ENCODE peak calls at places on chromosomes 11 and 22, in nine cellular contexts. B is PC-3, Y is thoracic aorta, A is endothelial cell of umbilical vein, R is endodermal cell, W is PC-9, E is tibial nerve, K is fibroblast of lung, P is H9. N is an unnamed sample. For H3K4me1, the result is how much of the 10 kb centered on the place peaks cover.

GRCh38 chr11:104093426-104094280 is 57.2 kb downstream of the DDI1 start:
- DNase-seq in E (no peak), Y (no peak), A (no peak), B (no peak), W (no peak), K (no peak), R (no peak), P (no peak), N (no peak)

GRCh38 chr11:116170526-116171120 is 602.2 kb downstream of the BUD13 start:
- DNase-seq in R (peak), E (no peak), P (peak), K (no peak), B (no peak), A (no peak), W (no peak), Y (no peak), N (no peak)

GRCh38 chr22:42635531-42635930 is 4.9 kb downstream of the ATP5MGL start:
- DNase-seq in P (no peak), K (peak), B (peak), A (peak), W (peak), R (no peak), E (peak), Y (peak), N (peak)

GRCh38 chr11:104581246-104581980 is 316.8 kb downstream of the CASP12 start:
- DNase-seq in R (no peak), K (peak), P (no peak), A (no peak), B (peak), W (no peak), Y (no peak), E (no peak), N (no peak)

GRCh38 chr11:355581-356458 is 13.5 kb upstream of the B4GALNT4 start:
- DNase-seq in A (peak), K (peak), Y (peak), B (peak), R (peak), W (peak), P (peak), E (peak), N (peak)

GRCh38 chr11:108654994-108655631 is 9.8 kb upstream of the DDX10 start:
- DNase-seq in Y (no peak), P (no peak), E (no peak), W (peak), B (peak), K (peak), A (peak), R (peak), N (no peak)

GRCh38 chr11:116864531-116864930 is 27.1 kb upstream of the APOA1 start:
- DNase-seq in W (no peak), E (no peak), Y (no peak), P (no peak), A (no peak), R (no peak), K (no peak), B (no peak), N (no peak)

GRCh38 chr11:64406221-64406946 is 47.4 kb downstream of the RPS6KA4 start:
- DNase-seq in W (peak), B (no peak), E (no peak), R (no peak), K (peak), P (no peak), A (no peak), Y (no peak), N (no peak)

GRCh38 chr11:2447951-2448650 is 3.3 kb downstream of the KCNQ1 start:
- DNase-seq in P (no peak), W (no peak), E (no peak), B (no peak), A (no peak), Y (no peak), R (no peak), K (no peak), N (no peak)

GRCh38 chr11:73795925-73796632 is 8.4 kb downstream of the MRPL48 start:
- DNase-seq in E (no peak), R (peak), Y (no peak), P (peak), K (no peak), B (no peak), A (no peak), W (no peak), N (no peak)

GRCh38 chr11:103609117-103610066 is 427.0 kb upstream of the DDI1 start:
- DNase-seq in A (peak), E (no peak), W (peak), R (peak), B (peak), K (peak), Y (no peak), P (peak), N (peak)

GRCh38 chr11:128905345-128906184 is 14.4 kb downstream of the KCNJ5 start:
- DNase-seq in E (no peak), K (peak), W (peak), Y (no peak), A (no peak), B (peak), R (peak), P (peak), N (no peak)

GRCh38 chr11:64275031-64275800 is 9.2 kb downstream of the BAD start:
- DNase-seq in W (no peak), B (no peak), A (no peak), P (no peak), E (no peak), R (no peak), Y (no peak), K (no peak), N (no peak)

GRCh38 chr22:30435674-30436126 is 10.1 kb downstream of the MTFP1 start:
- DNase-seq in W (no peak), B (no peak), K (no peak), A (peak), Y (no peak), P (no peak), E (no peak), R (no peak), N (no peak)

GRCh38 chr11:118437046-118437735 is 899 bp downstream of the KMT2A start:
- DNase-seq in A (peak), P (peak), E (peak), W (peak), B (peak), R (peak), Y (no peak), K (peak), N (peak)

GRCh38 chr11:33690290-33691050 is 10.2 kb downstream of the C11orf91 start:
- DNase-seq in Y (peak), W (peak), K (peak), A (peak), R (no peak), E (peak), B (peak), P (no peak), N (peak)

GRCh38 chr22:46971141-46971775 is 208.8 kb downstream of the TBC1D22A start:
- DNase-seq in Y (no peak), E (peak), W (no peak), A (peak), P (no peak), K (peak), B (no peak), R (peak), N (no peak)

GRCh38 chr11:105149477-105149876 is 9.9 kb upstream of the CARD18 start:
- DNase-seq in P (no peak), B (no peak), E (no peak), Y (no peak), W (no peak), K (no peak), A (no peak), R (no peak), N (no peak)

DNA sequence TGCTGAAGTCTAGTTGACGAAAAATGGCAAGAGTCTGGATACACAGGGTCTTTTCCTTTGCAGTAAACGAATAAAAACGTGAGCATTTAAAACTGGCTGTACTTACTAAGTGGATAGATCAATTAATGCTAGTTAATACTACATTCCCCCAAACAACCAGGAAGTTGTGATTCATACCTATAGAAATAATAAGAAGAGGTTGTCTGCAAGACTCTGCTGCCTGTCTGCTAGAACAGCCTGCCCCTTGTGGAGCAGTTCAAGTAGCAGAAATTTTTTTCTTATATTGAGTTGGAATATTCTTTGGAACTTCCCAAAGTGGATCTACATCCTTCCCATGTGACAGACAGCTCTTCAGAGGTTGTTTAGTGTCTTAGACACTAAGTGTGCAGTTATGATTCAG is 86.8 kb downstream of the TEAD1 start:
- DNase-seq in B (peak), P (no peak), E (no peak), R (no peak), K (peak), Y (no peak), A (peak), W (no peak), N (peak)
- TF ChIP-seq CTCF in B (peak), P (peak), E (no peak), R (peak), K (peak), Y (no peak), A (peak), W (peak), N (peak)

DNA sequence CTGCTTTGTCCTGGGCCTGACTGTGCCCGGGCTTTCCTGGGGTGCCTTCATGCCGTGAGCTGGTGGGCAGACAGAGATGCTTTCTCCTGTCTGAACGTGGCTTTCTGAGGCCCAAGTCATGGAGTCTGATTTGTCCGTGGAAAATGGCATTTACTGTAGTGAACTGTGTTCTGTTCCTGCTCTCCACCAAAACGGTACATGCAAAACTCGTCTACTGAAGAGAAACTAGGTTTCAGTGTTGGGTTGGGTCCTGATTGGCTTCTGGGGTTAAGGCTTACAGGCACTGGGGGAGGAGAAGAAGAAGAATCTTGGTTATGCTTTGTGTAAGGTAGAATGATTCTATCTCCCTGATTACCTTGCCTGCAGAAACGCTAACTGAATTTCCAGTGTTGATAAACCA is 541.7 kb downstream of the NTM start:
- DNase-seq in Y (no peak), E (no peak), K (no peak), B (no peak), R (no peak), W (no peak), P (no peak), A (no peak), N (no peak)
- H3K27ac ChIP-seq in Y (no peak), E (peak), K (peak), B (no peak), R (no peak), W (no peak), P (no peak), A (no peak), N (no peak)

GRCh38 chr11:123184531-123184930 is 10.5 kb downstream of the CLMP start:
- DNase-seq in P (no peak), B (peak), E (no peak), A (no peak), Y (no peak), K (no peak), W (no peak), R (no peak), N (no peak)

GRCh38 chr11:123185326-123185725 is 9.7 kb downstream of the CLMP start:
- DNase-seq in K (no peak), Y (no peak), R (peak), E (no peak), P (peak), W (no peak), A (no peak), B (no peak), N (no peak)

GRCh38 chr11:123187670-123188507 is 7.2 kb downstream of the CLMP start:
- DNase-seq in P (no peak), E (no peak), B (no peak), A (peak), Y (no peak), K (no peak), R (no peak), W (no peak), N (no peak)

GRCh38 chr11:123187221-123187620 is 7.8 kb downstream of the CLMP start:
- DNase-seq in R (no peak), E (no peak), B (no peak), Y (no peak), K (no peak), P (no peak), A (no peak), W (no peak), N (no peak)

GRCh38 chr11:123186291-123186690 is 8.8 kb downstream of the CLMP start:
- DNase-seq in K (no peak), B (peak), R (no peak), W (peak), A (no peak), E (no peak), P (no peak), Y (no peak), N (peak)
- H3K4me1 ChIP-seq in K (under half), B (half or more), R (under half), W (half or more), A (under half), E (under half), P (under half), Y (under half), N (under half)

DNA sequence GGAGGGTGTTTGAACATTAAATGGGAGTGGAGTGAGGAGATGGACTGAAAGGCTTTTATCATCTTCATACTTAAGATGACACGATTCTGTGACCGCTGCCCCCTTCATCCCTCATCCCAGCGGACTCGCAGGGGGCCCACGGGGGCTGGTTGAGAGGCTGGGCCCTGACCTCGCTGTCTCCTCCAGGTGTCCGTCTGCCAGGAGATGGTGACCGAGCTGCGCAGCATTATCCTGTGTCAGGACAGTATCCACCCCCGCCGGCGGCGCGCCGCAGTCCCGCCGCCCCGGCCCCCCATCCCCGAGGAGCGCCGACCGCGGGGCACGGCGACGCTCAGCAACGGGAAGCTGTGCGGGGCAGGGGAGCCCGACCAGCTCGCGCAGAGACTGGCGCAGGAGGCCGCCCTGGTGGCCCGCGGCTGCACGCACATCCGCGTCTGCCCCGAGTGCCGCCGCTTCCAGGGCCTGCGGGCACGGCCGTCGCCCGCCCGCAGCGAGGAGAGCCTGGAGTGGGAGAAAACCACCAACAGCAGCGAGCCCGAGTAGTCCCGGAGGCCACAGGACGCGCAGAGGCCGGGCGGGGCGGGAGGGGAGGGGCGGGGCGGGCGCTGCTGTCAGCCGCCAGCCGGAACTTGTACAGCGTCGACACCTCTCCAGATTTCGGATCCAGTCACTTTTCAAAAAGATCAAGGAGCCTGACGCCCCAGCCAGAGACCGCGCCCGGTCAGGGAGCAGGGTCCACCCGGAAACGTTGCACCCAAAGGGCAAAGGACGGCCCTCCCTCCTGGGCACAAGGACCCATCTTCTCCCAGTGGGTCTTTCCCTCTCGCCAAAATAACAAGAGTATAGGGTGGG is 38.0 kb upstream of the TBCEL start:
- DNase-seq in P (peak), B (peak), K (peak), E (no peak), Y (no peak), R (peak), W (peak), A (peak), N (peak)
- TF ChIP-seq CTCF in P (peak), B (peak), K (no peak), E (no peak), Y (peak), R (peak), W (no peak), A (peak), N (peak)

DNA sequence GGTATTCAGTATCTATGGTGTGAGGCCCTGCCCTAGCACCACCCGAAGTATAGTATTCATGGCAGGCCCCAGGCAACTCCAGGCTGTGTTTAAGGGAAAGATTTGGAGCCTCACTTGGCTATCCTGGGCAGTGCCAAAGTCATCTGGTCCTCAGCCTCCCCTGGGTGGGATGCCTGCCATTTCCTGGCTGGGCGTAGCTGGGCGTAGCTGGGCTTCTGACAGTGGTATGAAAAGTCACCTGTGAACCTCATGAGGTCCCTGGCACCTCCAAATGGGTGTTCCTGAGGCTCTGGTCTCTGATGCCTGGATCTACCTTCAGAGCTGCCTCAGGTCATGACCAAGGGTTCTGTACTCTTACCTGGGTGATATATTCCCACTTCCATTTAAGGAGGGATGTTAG is 113.0 kb upstream of the PARVA start:
- DNase-seq in P (no peak), Y (no peak), E (no peak), K (no peak), A (no peak), R (no peak), B (no peak), W (no peak), N (no peak)
- H3K27ac ChIP-seq in P (no peak), Y (peak), E (no peak), K (no peak), A (no peak), R (no peak), B (no peak), W (no peak), N (no peak)